ENCODE peak calls at places on chromosomes 11 and 22, in four cellular contexts. B, C, Z and W are unnamed samples.

GRCh38 chr11:65559951-65560537 is 1.9 kb upstream of the LTBP3 start:
- DNase-seq in Z (no peak), B (no peak), C (no peak), W (no peak)

GRCh38 chr11:86124251-86125233 is 55.7 kb upstream of the PICALM start:
- DNase-seq in B (no peak), C (no peak), Z (no peak), W (no peak)

GRCh38 chr11:80293293-80293692 is 852.5 kb upstream of the TENM4 start:
- DNase-seq in Z (no peak), B (no peak), C (no peak), W (no peak)

GRCh38 chr11:43518407-43519165 is 159.9 kb downstream of the TTC17 start:
- DNase-seq in B (no peak), Z (no peak), C (no peak), W (no peak)

GRCh38 chr11:84408946-84409411 is 1122.8 kb upstream of the CCDC90B start:
- DNase-seq in C (no peak), B (no peak), Z (no peak), W (no peak)

GRCh38 chr11:20610825-20611224 is 11.4 kb downstream of the SLC6A5 start:
- DNase-seq in Z (no peak), C (no peak), B (no peak), W (no peak)

GRCh38 chr22:37318255-37319109 is 36.2 kb downstream of the CYTH4 start:
- DNase-seq in C (no peak), B (no peak), Z (no peak), W (no peak)

GRCh38 chr22:39269095-39269827 is 24.5 kb upstream of the PDGFB start:
- DNase-seq in B (no peak), Z (no peak), C (no peak), W (no peak)

GRCh38 chr22:47567126-47567730 is 804.8 kb downstream of the TBC1D22A start:
- DNase-seq in Z (no peak), B (no peak), C (no peak), W (no peak)

GRCh38 chr11:119619665-119620064 is 109.3 kb downstream of the NECTIN1 start:
- DNase-seq in C (no peak), B (no peak), Z (no peak), W (no peak)

GRCh38 chr11:108672113-108672512 is 7.2 kb downstream of the DDX10 start:
- DNase-seq in Z (no peak), C (no peak), B (peak), W (no peak)

GRCh38 chr11:70244698-70245097 is 25.8 kb upstream of the PPFIA1 start:
- DNase-seq in B (no peak), Z (no peak), C (peak), W (no peak)

GRCh38 chr11:69524991-69525411 is 43.5 kb downstream of the LINC01488 start:
- DNase-seq in Z (no peak), B (peak), C (no peak), W (no peak)

GRCh38 chr11:72704028-72704782 is 30.0 kb upstream of the PDE2A start:
- DNase-seq in Z (no peak), C (no peak), B (no peak), W (no peak)

GRCh38 chr11:58813693-58814092 is 30.8 kb downstream of the GLYATL2 start:
- DNase-seq in B (no peak), C (no peak), Z (no peak), W (no peak)

GRCh38 chr22:41589260-41589600 is 410 bp downstream of the PMM1 start:
- DNase-seq in Z (no peak), B (peak), C (peak), W (no peak)

GRCh38 chr22:17807571-17808410 is 33.5 kb upstream of the BID start:
- DNase-seq in C (no peak), Z (peak), B (no peak), W (no peak)

GRCh38 chr22:25183959-25184619 is 15.6 kb upstream of the CRYBB3 start:
- DNase-seq in C (no peak), B (no peak), Z (no peak), W (no peak)

GRCh38 chr22:17733484-17733883 is 40.8 kb downstream of the BID start:
- DNase-seq in Z (no peak), B (no peak), C (no peak), W (no peak)

GRCh38 chr11:43944761-43945311 is 2.4 kb downstream of the C11orf96 start:
- DNase-seq in C (peak), B (peak), Z (peak), W (peak)

GRCh38 chr22:23075525-23076216 is 5.4 kb downstream of the GNAZ start:
- DNase-seq in C (no peak), B (peak), Z (peak), W (no peak)

GRCh38 chr22:21975273-21975672 is 7.3 kb downstream of the TOP3B start:
- DNase-seq in B (no peak), Z (no peak), C (no peak), W (no peak)